ENCODE peak calls at places on chromosomes 4 and X, in eight cellular contexts. E, Z, M, Y, R, A, V and C are unnamed samples.

GRCh38 chrX:38275615-38276014 is 51.7 kb downstream of the RPGR start:
- DNase-seq in E (no peak), Z (no peak), M (no peak), Y (peak; percentile 93), R (no peak), A (no peak), V (no peak), C (no peak)

GRCh38 chr4:37471971-37472370 is 214.2 kb downstream of the RELL1 start:
- DNase-seq in E (no peak), Z (no peak), M (no peak), Y (no peak), R (no peak), A (no peak), V (no peak), C (no peak)

GRCh38 chrX:11187001-11187400 is 75.9 kb downstream of the HCCS start:
- DNase-seq in E (peak; percentile 79), Z (no peak), M (no peak), Y (no peak), R (no peak), A (no peak), V (no peak), C (no peak)

GRCh38 chrX:9947395-9947794 is 19.8 kb upstream of the CLDN34 start:
- DNase-seq in E (no peak), Z (no peak), M (no peak), Y (no peak), R (no peak), A (no peak), V (no peak), C (no peak)

GRCh38 chr4:2272026-2272827 is 10.3 kb upstream of the MXD4 start:
- DNase-seq in E (no peak), Z (no peak), M (no peak), Y (no peak), R (no peak), A (no peak), V (no peak), C (no peak)

GRCh38 chr4:142696334-142697122 is 149.6 kb downstream of the INPP4B start:
- DNase-seq in E (no peak), Z (no peak), M (no peak), Y (no peak), R (no peak), A (no peak), V (no peak), C (no peak)

GRCh38 chrX:114584434-114584943 is 603 bp downstream of the HTR2C start:
- DNase-seq in E (peak; percentile 73), Z (no peak), M (peak; percentile 61), Y (no peak), R (no peak), A (no peak), V (no peak), C (no peak)

GRCh38 chr4:60884545-60884944 is 315.6 kb upstream of the ADGRL3 start:
- DNase-seq in E (no peak), Z (no peak), M (no peak), Y (no peak), R (no peak), A (no peak), V (no peak), C (no peak)

GRCh38 chr4:112288455-112288854 is 2.8 kb upstream of the TIFA start:
- DNase-seq in E (no peak), Z (no peak), M (no peak), Y (no peak), R (no peak), A (peak; percentile 74), V (no peak), C (no peak)

GRCh38 chr4:48187813-48188212 is 53.8 kb upstream of the TXK start:
- DNase-seq in E (no peak), Z (no peak), M (no peak), Y (no peak), R (no peak), A (no peak), V (no peak), C (no peak)

GRCh38 chr4:134885436-134885835 is 683.8 kb upstream of the PABPC4L start:
- DNase-seq in E (no peak), Z (no peak), M (no peak), Y (no peak), R (no peak), A (no peak), V (no peak), C (no peak)

GRCh38 chr4:128854433-128854832 is 44.9 kb downstream of the JADE1 start:
- DNase-seq in E (no peak), Z (no peak), M (no peak), Y (peak; percentile 56), R (no peak), A (peak; percentile 59), V (no peak), C (no peak)

GRCh38 chr4:78056265-78057129 is 626 bp upstream of the FRAS1 start:
- DNase-seq in E (peak; percentile 94), Z (peak; percentile 84), M (peak; percentile 75), Y (peak; percentile 24), R (no peak), A (no peak), V (peak; percentile 70), C (peak; percentile 77)

GRCh38 chrX:140918398-140919043 is 83.9 kb upstream of the SPANXB1 start:
- DNase-seq in E (peak; percentile 55), Z (peak; percentile 4), M (peak; percentile 36), Y (peak; percentile 54), R (peak; percentile 34), A (peak; percentile 83), V (no peak), C (no peak)

GRCh38 chr4:146333187-146333894 is 119.0 kb downstream of the REELD1 start:
- DNase-seq in E (no peak), Z (no peak), M (no peak), Y (peak; percentile 68), R (no peak), A (peak; percentile 74), V (no peak), C (no peak)

GRCh38 chr4:4204401-4204745 is 22.4 kb downstream of the OTOP1 start:
- DNase-seq in E (no peak), Z (no peak), M (no peak), Y (no peak), R (no peak), A (no peak), V (no peak), C (no peak)
- H3K4me1 ChIP-seq in E (no peaks in the 10 kb centered on the region), Z (no peaks in the 10 kb centered on the region), M (no peaks in the 10 kb centered on the region), Y (no peaks in the 10 kb centered on the region), R (no peaks in the 10 kb centered on the region), A (peaks cover 9% of the 10 kb centered on the region), V (no peaks in the 10 kb centered on the region), C (no peaks in the 10 kb centered on the region)

DNA sequence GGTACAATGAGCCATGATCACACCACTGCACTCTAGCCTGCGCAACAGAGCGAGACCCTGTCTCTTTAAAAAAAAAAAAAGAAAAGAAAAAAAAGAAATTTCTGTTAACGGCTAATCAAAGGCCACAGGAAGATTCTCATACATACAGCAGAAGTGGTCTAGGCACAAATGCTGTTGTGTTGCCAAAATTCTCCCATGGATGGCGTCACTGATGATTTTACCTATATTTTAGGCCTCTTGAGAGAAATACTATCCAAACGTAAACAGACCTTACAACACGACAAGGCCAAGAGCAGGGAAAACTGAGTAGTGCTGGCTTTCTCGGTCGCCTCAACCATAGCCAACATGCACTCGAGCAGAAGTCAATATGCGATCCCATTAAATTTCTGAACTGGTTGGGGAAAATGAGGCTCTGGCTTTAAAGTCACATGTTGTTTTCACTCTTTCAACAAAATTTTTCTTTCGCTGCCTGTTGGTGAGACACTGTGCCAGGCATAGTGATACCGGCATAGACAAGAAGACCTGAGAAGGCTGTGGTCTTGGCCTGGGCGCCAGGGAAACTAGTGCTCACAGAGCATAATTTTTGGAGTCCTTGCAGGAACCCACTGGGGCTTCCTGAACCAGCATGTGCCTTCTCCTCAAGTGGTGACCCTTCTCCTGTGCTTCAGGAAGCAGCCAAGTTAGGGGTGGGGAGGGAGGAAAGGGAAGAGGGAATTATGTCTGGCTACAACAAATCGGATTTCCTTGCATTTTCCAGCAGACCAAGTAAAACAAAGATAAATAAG is 20.6 kb downstream of the SH3KBP1 start:
- DNase-seq in E (no peak), Z (peak; percentile 9), M (no peak), Y (no peak), R (no peak), A (no peak), V (no peak), C (no peak)
- TF ChIP-seq CTCF in E (no peak), Z (no peak), M (no peak), Y (no peak), R (no peak), A (no peak), V (no peak), C (no peak)

GRCh38 chrX:106902684-106903083 is 457 bp downstream of the RIPPLY1 start:
- DNase-seq in E (no peak), Z (no peak), M (no peak), Y (no peak), R (no peak), A (no peak), V (no peak), C (no peak)
- H3K27ac ChIP-seq in E (no peak overlapping the region), Z (no peak overlapping the region), M (no peak overlapping the region), Y (no peak overlapping the region), R (no peak overlapping the region), A (no peak overlapping the region), V (no peak overlapping the region), C (no peak overlapping the region)

GRCh38 chrX:136210806-136211205 is 40.4 kb downstream of the MAP7D3 start:
- DNase-seq in E (no peak), Z (peak; percentile 26), M (no peak), Y (no peak), R (no peak), A (no peak), V (peak; percentile 47), C (no peak)

GRCh38 chrX:136210243-136210642 is 41.0 kb downstream of the MAP7D3 start:
- DNase-seq in E (peak; percentile 23), Z (no peak), M (no peak), Y (no peak), R (no peak), A (no peak), V (no peak), C (no peak)

GRCh38 chrX:136211766-136212556 is 39.2 kb downstream of the MAP7D3 start:
- DNase-seq in E (no peak), Z (no peak), M (no peak), Y (no peak), R (no peak), A (no peak), V (no peak), C (no peak)

GRCh38 chrX:136214551-136214950 is 36.6 kb downstream of the MAP7D3 start:
- DNase-seq in E (no peak), Z (no peak), M (no peak), Y (peak; percentile 75), R (no peak), A (no peak), V (no peak), C (no peak)

GRCh38 chrX:136212557-136213111 is 38.6 kb downstream of the MAP7D3 start:
- DNase-seq in E (no peak), Z (no peak), M (no peak), Y (no peak), R (no peak), A (no peak), V (no peak), C (no peak)
- H3K4me1 ChIP-seq in E (no peaks in the 10 kb centered on the region), Z (peaks cover 21% of the 10 kb centered on the region), M (no peaks in the 10 kb centered on the region), Y (peaks cover 12% of the 10 kb centered on the region), R (no peaks in the 10 kb centered on the region), A (no peaks in the 10 kb centered on the region), V (peaks cover 36% of the 10 kb centered on the region), C (peaks cover 12% of the 10 kb centered on the region)